ENCODE peak calls at places on chromosomes 5 and 9, in nine cellular contexts. U is IMR-90; E is tibial artery; T is left ventricle myocardium inferior; X is tibial nerve; D is colonic mucosa; S is neural progenitor cell; L is naive thymus-derived CD4-positive, alpha-beta T cell; I is fibroblast of lung. Y is an unnamed sample. For H3K4me1 and H3K9me3, the result is how much of the 10 kb centered on the place peaks cover.

GRCh38 chr9:130672466-130672865 is 8.1 kb downstream of the PRDM12 start:
- DNase-seq in U (no peak), E (no peak), T (no peak), X (no peak), D (no peak), S (no peak), L (no peak), I (no peak), Y (no peak)

GRCh38 chr9:33817327-33818166 is 587 bp downstream of the UBE2R2 start:
- DNase-seq in U (peak), E (peak), T (peak), X (peak), D (peak), S (peak), L (peak), I (peak), Y (peak)

GRCh38 chr9:114991861-114992260 is 61.5 kb upstream of the TNFSF8 start:
- DNase-seq in U (no peak), E (no peak), T (no peak), X (no peak), D (no peak), S (no peak), L (no peak), I (no peak), Y (no peak)

GRCh38 chr5:134003957-134004625 is 684 bp downstream of the VDAC1 start:
- DNase-seq in U (peak), E (peak), T (peak), X (peak), D (peak), S (peak), L (peak), I (peak), Y (no peak)

GRCh38 chr9:116223926-116224325 is 70.3 kb downstream of the PAPPA start:
- DNase-seq in U (peak), E (no peak), T (no peak), X (no peak), D (no peak), S (no peak), L (no peak), I (no peak), Y (no peak)

GRCh38 chr5:93303291-93303691 is 277.7 kb downstream of the NR2F1-AS1 start:
- DNase-seq in U (no peak), E (no peak), T (no peak), X (no peak), D (no peak), S (no peak), L (no peak), I (no peak), Y (no peak)

GRCh38 chr9:136370687-136371530 is 2.6 kb downstream of the CARD9 start:
- DNase-seq in U (peak), E (no peak), T (no peak), X (no peak), D (no peak), S (no peak), L (no peak), I (peak), Y (no peak)

GRCh38 chr9:135531096-135531495 is 9.9 kb downstream of the LCN1 start:
- DNase-seq in U (no peak), E (no peak), T (no peak), X (no peak), D (no peak), S (no peak), L (no peak), I (no peak), Y (no peak)

GRCh38 chr5:14251733-14252132 is 108.6 kb downstream of the TRIO start:
- DNase-seq in U (no peak), E (no peak), T (no peak), X (no peak), D (no peak), S (no peak), L (no peak), I (no peak), Y (no peak)

GRCh38 chr5:79186021-79186420 is 49.9 kb upstream of the JMY start:
- DNase-seq in U (no peak), E (no peak), T (no peak), X (no peak), D (no peak), S (no peak), L (no peak), I (no peak), Y (no peak)

DNA sequence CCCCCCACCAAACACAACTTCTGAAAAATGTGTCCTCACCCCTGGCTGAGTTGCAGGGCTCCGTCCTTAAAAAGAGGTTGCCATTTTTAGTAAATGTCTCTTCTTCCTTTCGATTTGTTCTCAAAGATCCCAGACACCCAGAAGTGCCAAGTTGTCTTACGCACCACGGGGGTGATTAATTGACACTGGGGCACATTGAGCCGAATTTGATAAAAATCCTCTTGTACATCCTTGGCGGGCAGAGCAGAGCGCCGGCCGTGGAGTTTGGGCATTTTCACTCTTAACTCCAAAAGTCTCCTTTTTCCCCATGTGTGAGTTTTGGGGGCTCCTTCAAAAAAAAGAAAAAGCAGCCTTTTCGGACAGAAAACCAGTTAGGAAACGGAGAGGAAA is 4.5 kb downstream of the LMX1B start:
- DNase-seq in U (no peak), E (no peak), T (no peak), X (no peak), D (no peak), S (no peak), L (no peak), I (no peak), Y (no peak)
- H3K4me3 ChIP-seq in U (no peak), E (no peak), T (peak), X (no peak), D (no peak), S (peak), L (no peak), I (no peak), Y (no peak)

GRCh38 chr9:95027914-95028854 is 289.3 kb downstream of the FANCC start:
- DNase-seq in U (no peak), E (no peak), T (no peak), X (no peak), D (no peak), S (no peak), L (no peak), I (no peak), Y (no peak)
- H3K4me1 ChIP-seq in U (under half), E (half or more), T (half or more), X (under half), D (under half), S (under half), L (under half), I (under half), Y (under half)

GRCh38 chr5:103075442-103075841 is 44.5 kb downstream of the GIN1 start:
- DNase-seq in U (no peak), E (no peak), T (no peak), X (no peak), D (no peak), S (no peak), L (no peak), I (no peak), Y (no peak)

DNA sequence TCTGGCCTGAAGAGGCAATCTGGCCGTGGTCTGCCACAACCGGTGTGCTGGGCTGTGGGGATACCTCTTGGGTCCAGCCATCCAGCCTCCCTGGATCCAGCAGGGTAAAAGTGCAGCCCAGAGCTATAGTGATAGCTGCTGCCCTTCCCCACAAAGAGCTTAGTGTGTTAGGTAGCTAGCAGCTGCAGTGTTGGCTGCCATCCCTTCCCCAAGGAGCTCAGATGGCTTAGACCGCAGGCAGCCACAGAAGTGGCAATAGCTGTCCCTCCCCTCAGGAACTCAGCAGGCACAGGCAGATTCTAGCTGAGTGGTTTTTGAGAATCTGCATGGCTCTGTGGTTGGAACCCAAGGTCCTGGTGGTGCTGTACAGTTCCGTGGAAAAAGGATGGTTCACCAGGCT is 40.1 kb downstream of the GIN1 start:
- DNase-seq in U (no peak), E (no peak), T (no peak), X (no peak), D (no peak), S (no peak), L (no peak), I (no peak), Y (no peak)
- H3K9me3 ChIP-seq in U (under half), E (half or more), T (half or more), X (half or more), D (under half), S (under half), L (half or more), I (under half), Y (under half)

DNA sequence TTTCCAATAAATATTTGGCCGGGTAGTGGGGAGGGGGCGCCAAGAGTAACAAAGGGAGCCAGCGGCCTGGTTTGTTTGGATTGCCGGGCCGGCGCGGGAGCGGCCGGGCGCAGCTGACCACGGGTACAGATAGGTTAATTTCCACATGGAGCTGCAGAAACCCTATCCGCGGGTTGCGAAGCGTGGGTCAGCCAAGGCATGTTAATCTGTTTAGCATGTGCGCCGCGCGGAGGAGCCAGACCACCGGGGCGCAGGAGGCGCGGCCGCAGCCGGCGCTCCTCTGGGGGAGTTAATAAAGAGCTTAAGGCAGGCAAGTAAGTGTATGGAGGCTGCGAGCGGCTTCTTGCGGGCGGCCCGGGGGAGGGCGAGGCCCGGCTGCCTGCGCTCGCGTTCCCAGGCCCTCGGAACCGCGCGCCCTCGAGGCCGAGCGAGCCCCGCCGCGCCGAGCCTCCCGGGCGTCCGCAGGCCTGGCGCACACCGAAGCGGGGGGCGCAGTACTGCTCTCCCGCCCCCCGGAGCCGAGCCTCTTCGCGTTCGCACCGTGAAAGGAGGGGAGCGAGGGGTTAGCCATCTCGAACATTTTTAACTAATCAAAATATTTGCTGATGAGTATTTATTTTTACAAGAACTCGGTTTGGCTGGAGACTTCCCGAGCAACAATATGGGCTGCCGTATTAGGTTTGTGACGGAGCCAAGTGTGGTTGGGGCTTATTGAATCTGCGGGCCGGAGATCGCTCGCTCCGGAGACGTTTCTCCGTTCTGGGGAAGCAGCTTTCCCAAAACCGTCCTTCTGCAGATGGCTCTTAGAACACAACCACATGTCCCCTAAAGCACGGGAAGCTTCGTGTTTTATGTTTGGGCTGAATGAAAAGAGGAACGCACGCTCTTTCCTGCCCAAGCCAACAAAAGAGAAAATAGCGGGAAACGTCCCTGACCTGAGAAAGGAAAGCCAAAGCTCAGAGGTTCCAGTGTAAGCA is 28.9 kb downstream of the FOXD1 start:
- DNase-seq in U (peak), E (peak), T (no peak), X (peak), D (no peak), S (peak), L (no peak), I (peak), Y (no peak)
- H3K4me3 ChIP-seq in U (peak), E (peak), T (peak), X (peak), D (no peak), S (peak), L (no peak), I (no peak), Y (no peak)

GRCh38 chr9:23769307-23769935 is 56.6 kb downstream of the ELAVL2 start:
- DNase-seq in U (peak), E (no peak), T (no peak), X (no peak), D (no peak), S (peak), L (no peak), I (no peak), Y (no peak)
- H3K4me1 ChIP-seq in U (under half), E (under half), T (under half), X (under half), D (under half), S (under half), L (under half), I (under half), Y (under half)

GRCh38 chr5:141399555-141400258 is 2.0 kb downstream of the PCDHGB5 start:
- DNase-seq in U (no peak), E (no peak), T (no peak), X (no peak), D (no peak), S (no peak), L (no peak), I (no peak), Y (no peak)
- H3K9me3 ChIP-seq in U (under half), E (half or more), T (half or more), X (half or more), D (under half), S (under half), L (under half), I (under half), Y (under half)

DNA sequence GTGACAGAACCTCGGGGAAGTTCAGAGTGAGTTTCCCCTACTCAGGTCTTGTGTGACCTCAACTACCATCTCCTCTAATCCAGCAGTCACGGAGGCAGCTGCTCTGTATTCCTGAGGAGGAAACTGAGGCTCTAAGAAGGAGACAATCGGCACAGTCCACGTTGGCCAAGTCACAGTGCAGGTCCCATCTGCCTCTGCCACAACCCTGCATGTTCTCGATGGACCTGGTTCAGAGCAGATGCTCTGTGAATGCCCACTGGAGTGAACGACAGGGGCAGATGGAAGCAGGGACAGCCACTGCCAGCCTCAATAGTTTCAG is 720 bp upstream of the ERGIC1 start:
- DNase-seq in U (no peak), E (no peak), T (no peak), X (no peak), D (no peak), S (no peak), L (no peak), I (no peak), Y (no peak)
- H3K4me3 ChIP-seq in U (peak), E (peak), T (peak), X (peak), D (no peak), S (peak), L (peak), I (no peak), Y (peak)

GRCh38 chr9:88308831-88309230 is 79.4 kb upstream of the SPIN1 start:
- DNase-seq in U (no peak), E (no peak), T (no peak), X (no peak), D (no peak), S (no peak), L (no peak), I (no peak), Y (no peak)

GRCh38 chr9:88310310-88310980 is 77.8 kb upstream of the SPIN1 start:
- DNase-seq in U (peak), E (peak), T (no peak), X (no peak), D (no peak), S (peak), L (no peak), I (peak), Y (no peak)

GRCh38 chr9:88312070-88312469 is 76.2 kb upstream of the SPIN1 start:
- DNase-seq in U (no peak), E (no peak), T (no peak), X (no peak), D (no peak), S (no peak), L (no peak), I (no peak), Y (no peak)

GRCh38 chr9:88313364-88314220 is 74.7 kb upstream of the SPIN1 start:
- DNase-seq in U (no peak), E (no peak), T (no peak), X (no peak), D (no peak), S (no peak), L (no peak), I (no peak), Y (no peak)

GRCh38 chr9:88312517-88313103 is 75.6 kb upstream of the SPIN1 start:
- DNase-seq in U (no peak), E (no peak), T (no peak), X (no peak), D (no peak), S (no peak), L (no peak), I (no peak), Y (no peak)
- H3K4me1 ChIP-seq in U (under half), E (under half), T (under half), X (under half), D (under half), S (under half), L (under half), I (under half), Y (under half)

GRCh38 chr5:58381566-58381965 is 78.3 kb downstream of the PLK2 start:
- DNase-seq in U (no peak), E (no peak), T (no peak), X (no peak), D (no peak), S (no peak), L (no peak), I (no peak), Y (no peak)
- H3K9me3 ChIP-seq in U (under half), E (under half), T (under half), X (under half), D (under half), S (under half), L (under half), I (under half), Y (under half)

GRCh38 chr9:125759812-125760134 is 12.6 kb downstream of the PBX3 start:
- DNase-seq in U (no peak), E (no peak), T (no peak), X (no peak), D (no peak), S (peak), L (no peak), I (no peak), Y (no peak)
- H3K4me3 ChIP-seq in U (peak), E (peak), T (peak), X (peak), D (no peak), S (peak), L (no peak), I (peak), Y (no peak)